ENCODE peak calls at places on chromosomes 7 and 10, in seven cellular contexts. One of them, this sample, is unnamed.

GRCh38 chr10:35580421-35580770 is 24.7 kb upstream of the GJD4 start:
- DNase-seq in HCT116: no peak
- DNase-seq in Peyer's patch: no peak
- DNase-seq in H1: no peak
- DNase-seq in GM12878: no peak
- DNase-seq in IMR-90: no peak
- DNase-seq in stomach: no peak
- DNase-seq in this sample: peak; percentile 25

GRCh38 chr7:111486472-111487142 is 75.7 kb downstream of the IMMP2L start:
- DNase-seq in HCT116: peak; percentile 29
- DNase-seq in GM12878: peak; percentile 13
- DNase-seq in stomach: no peak
- DNase-seq in IMR-90: peak; percentile 67
- DNase-seq in H1: no peak
- DNase-seq in Peyer's patch: no peak
- DNase-seq in this sample: no peak

GRCh38 chr7:126791306-126791705 is 461.4 kb downstream of the GRM8 start:
- DNase-seq in IMR-90: no peak
- DNase-seq in stomach: no peak
- DNase-seq in H1: no peak
- DNase-seq in GM12878: no peak
- DNase-seq in HCT116: no peak
- DNase-seq in Peyer's patch: no peak
- DNase-seq in this sample: no peak

GRCh38 chr10:89532476-89532875 is 2.9 kb downstream of the SLC16A12 start:
- DNase-seq in H1: no peak
- DNase-seq in HCT116: no peak
- DNase-seq in IMR-90: no peak
- DNase-seq in GM12878: no peak
- DNase-seq in Peyer's patch: no peak
- DNase-seq in stomach: no peak
- DNase-seq in this sample: no peak

GRCh38 chr10:121956111-121957061 is 18.6 kb downstream of the NSMCE4A start:
- DNase-seq in Peyer's patch: no peak
- DNase-seq in HCT116: no peak
- DNase-seq in IMR-90: peak; percentile 73
- DNase-seq in GM12878: no peak
- DNase-seq in H1: no peak
- DNase-seq in stomach: no peak
- DNase-seq in this sample: peak; percentile 20

GRCh38 chr7:113404245-113404644 is 285.9 kb upstream of the SMIM30 start:
- DNase-seq in HCT116: peak; percentile 29
- DNase-seq in GM12878: no peak
- DNase-seq in IMR-90: no peak
- DNase-seq in Peyer's patch: no peak
- DNase-seq in H1: peak; percentile 13
- DNase-seq in stomach: no peak
- DNase-seq in this sample: no peak

GRCh38 chr7:101299511-101300464 is 21.8 kb downstream of the IFT22 start:
- DNase-seq in stomach: no peak
- DNase-seq in Peyer's patch: no peak
- DNase-seq in IMR-90: no peak
- DNase-seq in GM12878: no peak
- DNase-seq in H1: no peak
- DNase-seq in HCT116: no peak
- DNase-seq in this sample: no peak

GRCh38 chr10:4541292-4541691 is 284.7 kb upstream of the AKR1E2 start:
- DNase-seq in IMR-90: peak; percentile 90
- DNase-seq in Peyer's patch: no peak
- DNase-seq in stomach: peak; percentile 44
- DNase-seq in GM12878: no peak
- DNase-seq in HCT116: peak; percentile 81
- DNase-seq in H1: no peak
- DNase-seq in this sample: peak; percentile 77

GRCh38 chr10:49484501-49485230 is 54.3 kb downstream of the ERCC6 start:
- DNase-seq in HCT116: no peak
- DNase-seq in Peyer's patch: no peak
- DNase-seq in stomach: no peak
- DNase-seq in H1: no peak
- DNase-seq in IMR-90: peak; percentile 68
- DNase-seq in GM12878: no peak
- DNase-seq in this sample: no peak

GRCh38 chr10:130747946-130748345 is 563.6 kb downstream of the TCERG1L start:
- DNase-seq in GM12878: no peak
- DNase-seq in HCT116: no peak
- DNase-seq in H1: no peak
- DNase-seq in IMR-90: no peak
- DNase-seq in stomach: peak; percentile 15
- DNase-seq in Peyer's patch: no peak
- DNase-seq in this sample: peak; percentile 46

GRCh38 chr7:17971392-17971791 is 31.1 kb upstream of the SNX13 start:
- DNase-seq in HCT116: no peak
- DNase-seq in IMR-90: peak; percentile 33
- DNase-seq in Peyer's patch: no peak
- DNase-seq in stomach: no peak
- DNase-seq in H1: no peak
- DNase-seq in GM12878: no peak
- DNase-seq in this sample: no peak

GRCh38 chr10:6530966-6531365 is 49.1 kb downstream of the PRKCQ start:
- DNase-seq in IMR-90: no peak
- DNase-seq in H1: no peak
- DNase-seq in stomach: no peak
- DNase-seq in Peyer's patch: no peak
- DNase-seq in HCT116: no peak
- DNase-seq in GM12878: no peak
- DNase-seq in this sample: no peak

GRCh38 chr7:102085223-102085772 is 201.4 kb upstream of the SH2B2 start:
- DNase-seq in H1: no peak
- DNase-seq in IMR-90: no peak
- DNase-seq in HCT116: no peak
- DNase-seq in stomach: no peak
- DNase-seq in GM12878: no peak
- DNase-seq in Peyer's patch: no peak
- DNase-seq in this sample: no peak

GRCh38 chr7:15476101-15476918 is 85.5 kb downstream of the AGMO start:
- DNase-seq in HCT116: no peak
- DNase-seq in IMR-90: no peak
- DNase-seq in GM12878: no peak
- DNase-seq in stomach: no peak
- DNase-seq in Peyer's patch: no peak
- DNase-seq in H1: no peak
- DNase-seq in this sample: no peak

GRCh38 chr7:44740040-44740439 is 8.6 kb upstream of the ZMIZ2 start:
- DNase-seq in stomach: no peak
- DNase-seq in GM12878: no peak
- DNase-seq in IMR-90: no peak
- DNase-seq in HCT116: no peak
- DNase-seq in H1: no peak
- DNase-seq in Peyer's patch: no peak
- DNase-seq in this sample: no peak

GRCh38 chr7:36827914-36828313 is 103.6 kb upstream of the AOAH start:
- DNase-seq in GM12878: no peak
- DNase-seq in H1: no peak
- DNase-seq in stomach: no peak
- DNase-seq in IMR-90: no peak
- DNase-seq in HCT116: no peak
- DNase-seq in Peyer's patch: no peak
- DNase-seq in this sample: no peak

GRCh38 chr7:101426303-101427011 is 63.8 kb downstream of the COL26A1 start:
- DNase-seq in IMR-90: no peak
- DNase-seq in H1: no peak
- DNase-seq in stomach: no peak
- DNase-seq in HCT116: no peak
- DNase-seq in GM12878: no peak
- DNase-seq in Peyer's patch: no peak
- DNase-seq in this sample: no peak

GRCh38 chr7:150317748-150318444 is 5.3 kb upstream of the LRRC61 start:
- DNase-seq in HCT116: no peak
- DNase-seq in Peyer's patch: no peak
- DNase-seq in GM12878: no peak
- DNase-seq in IMR-90: peak; percentile 63
- DNase-seq in stomach: no peak
- DNase-seq in H1: no peak
- DNase-seq in this sample: no peak

GRCh38 chr10:118763202-118763988 is 8.6 kb upstream of the CACUL1 start:
- DNase-seq in stomach: no peak
- DNase-seq in GM12878: no peak
- DNase-seq in HCT116: no peak
- DNase-seq in Peyer's patch: no peak
- DNase-seq in IMR-90: no peak
- DNase-seq in H1: no peak
- DNase-seq in this sample: no peak

GRCh38 chr7:155764432-155764798 is 47.8 kb downstream of the SHH start:
- DNase-seq in H1: no peak
- DNase-seq in Peyer's patch: peak; percentile 33
- DNase-seq in GM12878: no peak
- DNase-seq in IMR-90: no peak
- DNase-seq in HCT116: no peak
- DNase-seq in stomach: no peak
- DNase-seq in this sample: no peak

DNA sequence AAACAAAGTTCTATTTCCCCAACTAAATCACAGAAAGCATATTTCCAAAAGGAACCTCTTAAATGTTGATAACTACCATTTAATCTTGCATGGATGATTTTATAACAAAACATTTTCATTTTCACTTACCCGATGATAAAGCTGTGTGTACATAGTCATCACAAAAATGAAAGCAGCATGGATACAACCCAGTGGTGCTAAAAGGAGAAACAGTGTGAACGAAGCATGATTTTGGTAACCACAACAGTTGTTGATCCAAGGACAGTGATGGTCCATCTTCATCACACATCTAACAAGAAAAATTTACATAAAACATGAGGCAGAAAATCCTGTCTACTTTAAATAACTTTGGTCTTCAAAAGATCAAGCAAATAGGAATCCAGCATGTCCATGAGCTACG is 4.7 kb downstream of the ZDHHC6 start:
- DNase-seq in stomach: no peak
- DNase-seq in H1: no peak
- DNase-seq in GM12878: no peak
- DNase-seq in HCT116: no peak
- DNase-seq in IMR-90: no peak
- DNase-seq in Peyer's patch: no peak
- DNase-seq in this sample: no peak
- H3K4me3 ChIP-seq in stomach: no peak overlapping the region
- H3K4me3 ChIP-seq in H1: no peak overlapping the region
- H3K4me3 ChIP-seq in GM12878: peak overlapping the region; percentile 8
- H3K4me3 ChIP-seq in HCT116: no peak overlapping the region
- H3K4me3 ChIP-seq in IMR-90: no peak overlapping the region
- H3K4me3 ChIP-seq in Peyer's patch: no peak overlapping the region
- H3K4me3 ChIP-seq in this sample: no peak overlapping the region

GRCh38 chr10:103443475-103444185 is 8.5 kb downstream of the CALHM2 start:
- DNase-seq in GM12878: no peak
- DNase-seq in HCT116: no peak
- DNase-seq in H1: no peak
- DNase-seq in Peyer's patch: no peak
- DNase-seq in IMR-90: no peak
- DNase-seq in stomach: no peak
- DNase-seq in this sample: no peak
- TF ChIP-seq POLR2A in GM12878: peak; percentile 61
- TF ChIP-seq POLR2A in HCT116: no peak
- TF ChIP-seq POLR2A in H1: no peak
- TF ChIP-seq POLR2A in Peyer's patch: no peak
- TF ChIP-seq POLR2A in IMR-90: no peak
- TF ChIP-seq POLR2A in stomach: no peak
- TF ChIP-seq POLR2A in this sample: no peak

DNA sequence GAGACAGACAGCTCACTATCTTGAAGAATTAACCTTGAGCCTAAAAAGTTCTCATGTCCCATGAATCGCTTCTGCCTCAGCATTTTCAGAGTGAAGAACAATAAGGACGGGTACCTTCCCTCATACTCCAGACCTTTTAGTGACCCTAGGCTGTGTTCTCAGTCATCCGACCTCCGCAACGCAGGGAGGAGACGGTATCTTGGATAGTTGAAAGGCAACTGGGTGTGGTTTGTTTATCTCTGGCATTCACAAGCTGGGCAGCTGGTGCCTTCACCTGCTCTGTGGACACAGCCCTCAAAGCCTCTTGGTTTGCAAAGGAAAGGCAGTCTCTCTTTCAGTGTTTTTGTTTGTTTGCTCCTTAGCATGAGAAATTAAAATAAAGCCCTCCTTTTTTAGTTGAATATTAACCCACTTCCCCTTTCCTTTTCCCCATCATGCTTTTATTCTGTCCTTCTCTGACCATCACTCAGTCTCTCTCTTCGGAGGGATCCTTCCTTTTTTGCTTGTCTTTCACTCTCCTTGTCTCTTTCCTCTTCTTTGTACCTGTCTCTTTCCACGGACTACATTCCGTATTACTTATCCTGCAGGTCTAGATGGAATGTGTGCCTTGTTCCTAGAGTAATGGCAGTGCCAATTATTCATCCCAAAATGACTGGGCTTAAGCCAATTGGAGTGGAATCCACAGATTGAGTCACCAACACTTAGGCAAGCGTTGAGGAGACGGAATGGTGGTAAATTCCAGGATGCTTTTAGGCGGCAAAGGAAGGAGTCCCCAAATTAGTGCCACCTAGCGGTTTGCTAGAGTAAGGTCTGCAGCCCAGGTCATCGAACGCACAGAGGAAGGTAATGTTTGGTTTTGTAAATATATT is 45.8 kb downstream of the PRR15 start:
- DNase-seq in GM12878: no peak
- DNase-seq in HCT116: peak; percentile 42
- DNase-seq in IMR-90: no peak
- DNase-seq in H1: no peak
- DNase-seq in stomach: peak; percentile 37
- DNase-seq in Peyer's patch: no peak
- DNase-seq in this sample: no peak
- TF ChIP-seq CTCF in GM12878: peak; percentile 63
- TF ChIP-seq CTCF in HCT116: peak; percentile 51
- TF ChIP-seq CTCF in IMR-90: peak; percentile 31
- TF ChIP-seq CTCF in H1: peak; percentile 70
- TF ChIP-seq CTCF in stomach: peak; percentile 40
- TF ChIP-seq CTCF in Peyer's patch: peak; percentile 82
- TF ChIP-seq CTCF in this sample: no peak

DNA sequence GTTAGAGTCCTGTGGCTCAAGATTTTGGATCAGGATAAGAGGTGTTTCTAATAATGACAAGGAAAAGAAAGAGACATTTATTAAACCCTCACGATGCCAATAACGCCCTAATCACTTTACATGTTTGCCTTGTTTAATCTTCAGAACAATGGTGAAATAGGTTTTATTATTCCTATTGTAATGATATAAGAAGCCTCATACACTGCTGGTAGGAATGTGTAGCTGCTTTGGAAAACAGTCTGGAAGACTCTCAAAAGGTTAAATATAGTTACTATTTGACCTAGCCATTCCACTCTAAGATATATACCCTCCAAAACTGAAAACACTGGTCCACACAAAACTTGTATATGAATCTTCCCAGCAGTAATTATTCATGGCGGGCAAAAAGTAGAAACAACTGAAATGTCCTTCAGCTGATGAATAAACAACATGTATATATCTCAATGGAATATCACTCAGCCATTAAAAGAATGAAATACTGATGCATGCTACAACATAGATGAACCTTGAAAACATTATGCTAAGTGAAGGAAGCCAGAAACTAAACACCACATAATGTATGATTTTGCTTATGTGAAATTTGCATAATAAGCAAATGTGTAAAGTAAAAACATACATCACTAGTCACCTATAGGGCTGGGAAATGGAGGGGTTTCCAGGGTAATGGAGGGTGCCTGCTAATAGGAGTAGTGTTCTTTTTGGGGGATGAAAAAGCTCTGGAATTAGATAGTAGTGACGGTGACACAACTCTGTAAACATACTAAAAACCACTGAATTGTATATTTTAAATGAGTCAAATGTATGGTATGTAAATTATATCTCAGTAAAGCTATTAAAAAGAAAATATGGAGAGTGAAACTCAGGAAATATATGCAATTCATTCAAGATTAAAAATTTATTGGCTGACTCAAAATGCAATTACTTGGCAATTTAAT is 76.9 kb upstream of the ANK3 start:
- DNase-seq in Peyer's patch: no peak
- DNase-seq in IMR-90: peak; percentile 71
- DNase-seq in HCT116: no peak
- DNase-seq in H1: no peak
- DNase-seq in GM12878: no peak
- DNase-seq in stomach: no peak
- DNase-seq in this sample: no peak
- H3K4me3 ChIP-seq in Peyer's patch: no peak overlapping the region
- H3K4me3 ChIP-seq in IMR-90: no peak overlapping the region
- H3K4me3 ChIP-seq in HCT116: no peak overlapping the region
- H3K4me3 ChIP-seq in H1: no peak overlapping the region
- H3K4me3 ChIP-seq in GM12878: no peak overlapping the region
- H3K4me3 ChIP-seq in stomach: no peak overlapping the region
- H3K4me3 ChIP-seq in this sample: no peak overlapping the region

This sample was measured in lower leg skin.